ENCODE peak calls at places on chromosomes 3 and 15, in four cellular contexts. L is neuronal stem cell; N is activated CD8-positive, alpha-beta memory T cell treated with anti-CD3 and anti-CD28 coated beads for 48 hours; Z is NCI-H2081. S is an unnamed sample.

GRCh38 chr3:181326637-181327223 is 337.2 kb upstream of the DNAJC19 start:
- DNase-seq in L (peak), N (no peak), Z (peak), S (peak)

GRCh38 chr3:12449889-12450682 is 34.2 kb upstream of the TSEN2 start:
- DNase-seq in L (no peak), N (no peak), Z (no peak), S (no peak)

GRCh38 chr3:33134026-33134625 is 20.3 kb downstream of the CRTAP start:
- DNase-seq in L (no peak), N (no peak), Z (no peak), S (no peak)

GRCh38 chr15:41465822-41466421 is 27.8 kb upstream of the ITPKA start:
- DNase-seq in L (no peak), N (no peak), Z (peak), S (peak)

GRCh38 chr3:99544819-99545281 is 93.5 kb upstream of the COL8A1 start:
- DNase-seq in L (no peak), N (no peak), Z (no peak), S (no peak)

GRCh38 chr15:24760066-24760465 is 84.5 kb downstream of the NPAP1 start:
- DNase-seq in L (no peak), N (no peak), Z (no peak), S (no peak)

GRCh38 chr3:89264037-89264560 is 156.7 kb downstream of the EPHA3 start:
- DNase-seq in L (no peak), N (no peak), Z (no peak), S (no peak)

GRCh38 chr3:197300361-197300760 is 1.9 kb upstream of the DLG1 start:
- DNase-seq in L (no peak), N (no peak), Z (no peak), S (no peak)

GRCh38 chr3:128993461-128994172 is at the start of gene CFAP92:
- DNase-seq in L (peak), N (peak), Z (peak), S (peak)

GRCh38 chr3:110933786-110934415 is 137.7 kb upstream of the NECTIN3 start:
- DNase-seq in L (no peak), N (no peak), Z (no peak), S (no peak)

GRCh38 chr3:156513619-156514018 is 41.3 kb downstream of the SSR3 start:
- DNase-seq in L (no peak), N (no peak), Z (no peak), S (peak)

GRCh38 chr3:120561251-120562045 is 34.7 kb upstream of the NDUFB4 start:
- DNase-seq in L (peak), N (peak), Z (peak), S (peak)

GRCh38 chr3:37608061-37608702 is 253.5 kb upstream of the CTDSPL start:
- DNase-seq in L (no peak), N (no peak), Z (no peak), S (no peak)

GRCh38 chr3:9161811-9162210 is 87.6 kb downstream of the SRGAP3 start:
- DNase-seq in L (no peak), N (no peak), Z (no peak), S (no peak)

GRCh38 chr3:42012935-42013651 is 51.2 kb upstream of the ULK4 start:
- DNase-seq in L (no peak), N (peak), Z (peak), S (no peak)

GRCh38 chr15:68667800-68668625 is 89.2 kb downstream of the CORO2B start:
- DNase-seq in L (no peak), N (no peak), Z (no peak), S (no peak)

GRCh38 chr3:66744986-66745385 is 244.2 kb upstream of the LRIG1 start:
- DNase-seq in L (no peak), N (no peak), Z (no peak), S (no peak)

GRCh38 chr3:101868534-101869464 is 19.5 kb downstream of the NFKBIZ start:
- DNase-seq in L (no peak), N (no peak), Z (no peak), S (no peak)

GRCh38 chr15:50181983-50182232 is at the start of gene SLC27A2:
- DNase-seq in L (peak), N (no peak), Z (peak), S (peak)

GRCh38 chr15:72318408-72318942 is 1.5 kb downstream of the CELF6 start:
- DNase-seq in L (no peak), N (no peak), Z (no peak), S (no peak)

GRCh38 chr3:52090131-52090548 is 33.8 kb upstream of the DUSP7 start:
- DNase-seq in L (no peak), N (no peak), Z (no peak), S (no peak)

GRCh38 chr3:126620743-126621142 is 34.2 kb downstream of the TXNRD3 start:
- DNase-seq in L (no peak), N (no peak), Z (no peak), S (no peak)

GRCh38 chr3:8554725-8555621 is 53.4 kb downstream of the LMCD1 start:
- DNase-seq in L (peak), N (no peak), Z (no peak), S (no peak)

GRCh38 chr15:97600190-97600589 is 360.3 kb upstream of the ARRDC4 start:
- DNase-seq in L (no peak), N (no peak), Z (no peak), S (no peak)

GRCh38 chr15:101126618-101127502 is 125.0 kb downstream of the CHSY1 start:
- DNase-seq in L (no peak), N (no peak), Z (no peak), S (no peak)

GRCh38 chr15:51267047-51267713 is 71.2 kb downstream of the CYP19A1 start:
- DNase-seq in L (no peak), N (no peak), Z (no peak), S (no peak)

GRCh38 chr3:192336286-192336685 is 391.1 kb downstream of the FGF12 start:
- DNase-seq in L (no peak), N (no peak), Z (no peak), S (no peak)

GRCh38 chr3:42988097-42988496 is 9.0 kb downstream of the GASK1A start:
- DNase-seq in L (no peak), N (no peak), Z (no peak), S (no peak)

GRCh38 chr15:96285306-96285705 is 45.2 kb upstream of the NR2F2 start:
- DNase-seq in L (no peak), N (no peak), Z (no peak), S (no peak)

S was measured in NCI-H748 treated with DMSO at 0.1 percent for 48 hours.